ENCODE peak calls at places on chromosome 15, in eight cellular contexts. One of them, this sample, is unnamed.

GRCh38 chr15:89221543-89221942 is at the start of gene RLBP1:
- DNase-seq in stimulated activated CD8-positive, alpha-beta memory T cell treated with anti-CD3 and anti-CD28 coated beads, Interleukin-7, amount 100 ng/mL, for 24 hours: no peak
- DNase-seq in NB4: no peak
- DNase-seq in HFFc6: no peak
- DNase-seq in SK-MEL-5: peak
- DNase-seq in HL-60: no peak
- DNase-seq in glomerular endothelial cell: no peak
- DNase-seq in choroid plexus epithelial cell: no peak
- DNase-seq in this sample: no peak

GRCh38 chr15:64503197-64503596 is 42.8 kb downstream of the ZNF609 start:
- DNase-seq in stimulated activated CD8-positive, alpha-beta memory T cell treated with anti-CD3 and anti-CD28 coated beads, Interleukin-7, amount 100 ng/mL, for 24 hours: no peak
- DNase-seq in NB4: peak
- DNase-seq in HFFc6: peak
- DNase-seq in SK-MEL-5: no peak
- DNase-seq in HL-60: no peak
- DNase-seq in glomerular endothelial cell: no peak
- DNase-seq in choroid plexus epithelial cell: peak
- DNase-seq in this sample: no peak

GRCh38 chr15:92908369-92909057 is 8.4 kb downstream of the CHD2 start:
- DNase-seq in stimulated activated CD8-positive, alpha-beta memory T cell treated with anti-CD3 and anti-CD28 coated beads, Interleukin-7, amount 100 ng/mL, for 24 hours: no peak
- DNase-seq in NB4: peak
- DNase-seq in HFFc6: no peak
- DNase-seq in SK-MEL-5: no peak
- DNase-seq in HL-60: no peak
- DNase-seq in glomerular endothelial cell: no peak
- DNase-seq in choroid plexus epithelial cell: no peak
- DNase-seq in this sample: no peak

GRCh38 chr15:58212909-58213526 is 74.8 kb downstream of the AQP9 start:
- DNase-seq in stimulated activated CD8-positive, alpha-beta memory T cell treated with anti-CD3 and anti-CD28 coated beads, Interleukin-7, amount 100 ng/mL, for 24 hours: no peak
- DNase-seq in NB4: peak
- DNase-seq in HFFc6: peak
- DNase-seq in SK-MEL-5: peak
- DNase-seq in HL-60: no peak
- DNase-seq in glomerular endothelial cell: no peak
- DNase-seq in choroid plexus epithelial cell: peak
- DNase-seq in this sample: no peak

GRCh38 chr15:33067456-33067855 is 127.1 kb downstream of the FMN1 start:
- DNase-seq in stimulated activated CD8-positive, alpha-beta memory T cell treated with anti-CD3 and anti-CD28 coated beads, Interleukin-7, amount 100 ng/mL, for 24 hours: no peak
- DNase-seq in NB4: no peak
- DNase-seq in HFFc6: peak
- DNase-seq in SK-MEL-5: no peak
- DNase-seq in HL-60: no peak
- DNase-seq in glomerular endothelial cell: no peak
- DNase-seq in choroid plexus epithelial cell: peak
- DNase-seq in this sample: no peak

GRCh38 chr15:28001641-28002040 is 97.5 kb downstream of the OCA2 start:
- DNase-seq in stimulated activated CD8-positive, alpha-beta memory T cell treated with anti-CD3 and anti-CD28 coated beads, Interleukin-7, amount 100 ng/mL, for 24 hours: no peak
- DNase-seq in NB4: no peak
- DNase-seq in HFFc6: no peak
- DNase-seq in SK-MEL-5: no peak
- DNase-seq in HL-60: no peak
- DNase-seq in glomerular endothelial cell: no peak
- DNase-seq in choroid plexus epithelial cell: no peak
- DNase-seq in this sample: no peak

GRCh38 chr15:81133782-81134461 is at the start of gene CFAP161:
- DNase-seq in stimulated activated CD8-positive, alpha-beta memory T cell treated with anti-CD3 and anti-CD28 coated beads, Interleukin-7, amount 100 ng/mL, for 24 hours: no peak
- DNase-seq in NB4: no peak
- DNase-seq in HFFc6: peak
- DNase-seq in SK-MEL-5: peak
- DNase-seq in HL-60: no peak
- DNase-seq in glomerular endothelial cell: no peak
- DNase-seq in choroid plexus epithelial cell: peak
- DNase-seq in this sample: peak

GRCh38 chr15:72873379-72874233 is 90.0 kb upstream of the ADPGK start:
- DNase-seq in stimulated activated CD8-positive, alpha-beta memory T cell treated with anti-CD3 and anti-CD28 coated beads, Interleukin-7, amount 100 ng/mL, for 24 hours: no peak
- DNase-seq in NB4: no peak
- DNase-seq in HFFc6: no peak
- DNase-seq in SK-MEL-5: no peak
- DNase-seq in HL-60: no peak
- DNase-seq in glomerular endothelial cell: no peak
- DNase-seq in choroid plexus epithelial cell: no peak
- DNase-seq in this sample: peak

GRCh38 chr15:101056366-101057334 is 137.5 kb downstream of the LRRK1 start:
- DNase-seq in stimulated activated CD8-positive, alpha-beta memory T cell treated with anti-CD3 and anti-CD28 coated beads, Interleukin-7, amount 100 ng/mL, for 24 hours: no peak
- DNase-seq in NB4: peak
- DNase-seq in HFFc6: no peak
- DNase-seq in SK-MEL-5: no peak
- DNase-seq in HL-60: peak
- DNase-seq in glomerular endothelial cell: no peak
- DNase-seq in choroid plexus epithelial cell: no peak
- DNase-seq in this sample: no peak

GRCh38 chr15:60573936-60574335 is 95.0 kb upstream of the ICE2 start:
- DNase-seq in stimulated activated CD8-positive, alpha-beta memory T cell treated with anti-CD3 and anti-CD28 coated beads, Interleukin-7, amount 100 ng/mL, for 24 hours: no peak
- DNase-seq in NB4: no peak
- DNase-seq in HFFc6: no peak
- DNase-seq in SK-MEL-5: no peak
- DNase-seq in HL-60: no peak
- DNase-seq in glomerular endothelial cell: no peak
- DNase-seq in choroid plexus epithelial cell: no peak
- DNase-seq in this sample: no peak

GRCh38 chr15:33242669-33243191 is 48.2 kb upstream of the FMN1 start:
- DNase-seq in stimulated activated CD8-positive, alpha-beta memory T cell treated with anti-CD3 and anti-CD28 coated beads, Interleukin-7, amount 100 ng/mL, for 24 hours: no peak
- DNase-seq in NB4: peak
- DNase-seq in HFFc6: peak
- DNase-seq in SK-MEL-5: peak
- DNase-seq in HL-60: no peak
- DNase-seq in glomerular endothelial cell: no peak
- DNase-seq in choroid plexus epithelial cell: peak
- DNase-seq in this sample: peak

GRCh38 chr15:25022233-25022632 is 67.4 kb downstream of the SNRPN start:
- DNase-seq in stimulated activated CD8-positive, alpha-beta memory T cell treated with anti-CD3 and anti-CD28 coated beads, Interleukin-7, amount 100 ng/mL, for 24 hours: no peak
- DNase-seq in NB4: no peak
- DNase-seq in HFFc6: no peak
- DNase-seq in SK-MEL-5: no peak
- DNase-seq in HL-60: no peak
- DNase-seq in glomerular endothelial cell: peak
- DNase-seq in choroid plexus epithelial cell: peak
- DNase-seq in this sample: no peak

GRCh38 chr15:25557916-25558315 is 119.1 kb upstream of the UBE3A start:
- DNase-seq in stimulated activated CD8-positive, alpha-beta memory T cell treated with anti-CD3 and anti-CD28 coated beads, Interleukin-7, amount 100 ng/mL, for 24 hours: no peak
- DNase-seq in NB4: no peak
- DNase-seq in HFFc6: no peak
- DNase-seq in SK-MEL-5: no peak
- DNase-seq in HL-60: no peak
- DNase-seq in glomerular endothelial cell: no peak
- DNase-seq in choroid plexus epithelial cell: no peak
- DNase-seq in this sample: no peak

GRCh38 chr15:22981336-22981840 is 1.2 kb upstream of the CYFIP1 start:
- DNase-seq in stimulated activated CD8-positive, alpha-beta memory T cell treated with anti-CD3 and anti-CD28 coated beads, Interleukin-7, amount 100 ng/mL, for 24 hours: no peak
- DNase-seq in NB4: no peak
- DNase-seq in HFFc6: no peak
- DNase-seq in SK-MEL-5: no peak
- DNase-seq in HL-60: no peak
- DNase-seq in glomerular endothelial cell: no peak
- DNase-seq in choroid plexus epithelial cell: no peak
- DNase-seq in this sample: no peak

GRCh38 chr15:32904448-32904847 is 186.6 kb downstream of the GREM1 start:
- DNase-seq in stimulated activated CD8-positive, alpha-beta memory T cell treated with anti-CD3 and anti-CD28 coated beads, Interleukin-7, amount 100 ng/mL, for 24 hours: no peak
- DNase-seq in NB4: no peak
- DNase-seq in HFFc6: no peak
- DNase-seq in SK-MEL-5: no peak
- DNase-seq in HL-60: no peak
- DNase-seq in glomerular endothelial cell: no peak
- DNase-seq in choroid plexus epithelial cell: no peak
- DNase-seq in this sample: no peak

GRCh38 chr15:72173864-72174550 is 23.6 kb downstream of the GRAMD2A start:
- DNase-seq in stimulated activated CD8-positive, alpha-beta memory T cell treated with anti-CD3 and anti-CD28 coated beads, Interleukin-7, amount 100 ng/mL, for 24 hours: no peak
- DNase-seq in NB4: no peak
- DNase-seq in HFFc6: no peak
- DNase-seq in SK-MEL-5: no peak
- DNase-seq in HL-60: no peak
- DNase-seq in glomerular endothelial cell: no peak
- DNase-seq in choroid plexus epithelial cell: no peak
- DNase-seq in this sample: no peak

GRCh38 chr15:43896543-43896942 is 69.7 kb downstream of the WDR76 start:
- DNase-seq in stimulated activated CD8-positive, alpha-beta memory T cell treated with anti-CD3 and anti-CD28 coated beads, Interleukin-7, amount 100 ng/mL, for 24 hours: no peak
- DNase-seq in NB4: no peak
- DNase-seq in HFFc6: no peak
- DNase-seq in SK-MEL-5: no peak
- DNase-seq in HL-60: no peak
- DNase-seq in glomerular endothelial cell: no peak
- DNase-seq in choroid plexus epithelial cell: no peak
- DNase-seq in this sample: no peak

GRCh38 chr15:84788500-84788899 is 28.7 kb upstream of the ALPK3 start:
- DNase-seq in stimulated activated CD8-positive, alpha-beta memory T cell treated with anti-CD3 and anti-CD28 coated beads, Interleukin-7, amount 100 ng/mL, for 24 hours: no peak
- DNase-seq in NB4: no peak
- DNase-seq in HFFc6: no peak
- DNase-seq in SK-MEL-5: no peak
- DNase-seq in HL-60: no peak
- DNase-seq in glomerular endothelial cell: no peak
- DNase-seq in choroid plexus epithelial cell: peak
- DNase-seq in this sample: peak

GRCh38 chr15:86009727-86010126 is 69.9 kb upstream of the AGBL1 start:
- DNase-seq in stimulated activated CD8-positive, alpha-beta memory T cell treated with anti-CD3 and anti-CD28 coated beads, Interleukin-7, amount 100 ng/mL, for 24 hours: no peak
- DNase-seq in NB4: peak
- DNase-seq in HFFc6: no peak
- DNase-seq in SK-MEL-5: no peak
- DNase-seq in HL-60: no peak
- DNase-seq in glomerular endothelial cell: no peak
- DNase-seq in choroid plexus epithelial cell: no peak
- DNase-seq in this sample: no peak

GRCh38 chr15:67307156-67307555 is 52.6 kb downstream of the IQCH start:
- DNase-seq in stimulated activated CD8-positive, alpha-beta memory T cell treated with anti-CD3 and anti-CD28 coated beads, Interleukin-7, amount 100 ng/mL, for 24 hours: no peak
- DNase-seq in NB4: no peak
- DNase-seq in HFFc6: no peak
- DNase-seq in SK-MEL-5: no peak
- DNase-seq in HL-60: no peak
- DNase-seq in glomerular endothelial cell: no peak
- DNase-seq in choroid plexus epithelial cell: peak
- DNase-seq in this sample: no peak

GRCh38 chr15:65740148-65740547 is 51.9 kb downstream of the DENND4A start:
- DNase-seq in stimulated activated CD8-positive, alpha-beta memory T cell treated with anti-CD3 and anti-CD28 coated beads, Interleukin-7, amount 100 ng/mL, for 24 hours: no peak
- DNase-seq in NB4: no peak
- DNase-seq in HFFc6: no peak
- DNase-seq in SK-MEL-5: no peak
- DNase-seq in HL-60: no peak
- DNase-seq in glomerular endothelial cell: no peak
- DNase-seq in choroid plexus epithelial cell: no peak
- DNase-seq in this sample: peak

GRCh38 chr15:51756482-51756881 is 5.1 kb downstream of the TMOD2 start:
- DNase-seq in stimulated activated CD8-positive, alpha-beta memory T cell treated with anti-CD3 and anti-CD28 coated beads, Interleukin-7, amount 100 ng/mL, for 24 hours: no peak
- DNase-seq in NB4: peak
- DNase-seq in HFFc6: no peak
- DNase-seq in SK-MEL-5: no peak
- DNase-seq in HL-60: peak
- DNase-seq in glomerular endothelial cell: no peak
- DNase-seq in choroid plexus epithelial cell: no peak
- DNase-seq in this sample: no peak

GRCh38 chr15:72112805-72113204 is 5.1 kb downstream of the MYO9A start:
- DNase-seq in stimulated activated CD8-positive, alpha-beta memory T cell treated with anti-CD3 and anti-CD28 coated beads, Interleukin-7, amount 100 ng/mL, for 24 hours: no peak
- DNase-seq in NB4: no peak
- DNase-seq in HFFc6: no peak
- DNase-seq in SK-MEL-5: no peak
- DNase-seq in HL-60: no peak
- DNase-seq in glomerular endothelial cell: no peak
- DNase-seq in choroid plexus epithelial cell: no peak
- DNase-seq in this sample: no peak

GRCh38 chr15:74837482-74837881 is 5.5 kb downstream of the ULK3 start:
- DNase-seq in stimulated activated CD8-positive, alpha-beta memory T cell treated with anti-CD3 and anti-CD28 coated beads, Interleukin-7, amount 100 ng/mL, for 24 hours: no peak
- DNase-seq in NB4: no peak
- DNase-seq in HFFc6: no peak
- DNase-seq in SK-MEL-5: no peak
- DNase-seq in HL-60: no peak
- DNase-seq in glomerular endothelial cell: no peak
- DNase-seq in choroid plexus epithelial cell: no peak
- DNase-seq in this sample: no peak

GRCh38 chr15:43212299-43212698 is 8.5 kb downstream of the EPB42 start:
- DNase-seq in stimulated activated CD8-positive, alpha-beta memory T cell treated with anti-CD3 and anti-CD28 coated beads, Interleukin-7, amount 100 ng/mL, for 24 hours: no peak
- DNase-seq in NB4: no peak
- DNase-seq in HFFc6: no peak
- DNase-seq in SK-MEL-5: no peak
- DNase-seq in HL-60: no peak
- DNase-seq in glomerular endothelial cell: no peak
- DNase-seq in choroid plexus epithelial cell: no peak
- DNase-seq in this sample: no peak

GRCh38 chr15:58546635-58547627 is 115.1 kb downstream of the LIPC start:
- DNase-seq in stimulated activated CD8-positive, alpha-beta memory T cell treated with anti-CD3 and anti-CD28 coated beads, Interleukin-7, amount 100 ng/mL, for 24 hours: no peak
- DNase-seq in NB4: no peak
- DNase-seq in HFFc6: peak
- DNase-seq in SK-MEL-5: no peak
- DNase-seq in HL-60: no peak
- DNase-seq in glomerular endothelial cell: no peak
- DNase-seq in choroid plexus epithelial cell: peak
- DNase-seq in this sample: peak

GRCh38 chr15:31840849-31841476 is 189.4 kb upstream of the CHRNA7 start:
- DNase-seq in stimulated activated CD8-positive, alpha-beta memory T cell treated with anti-CD3 and anti-CD28 coated beads, Interleukin-7, amount 100 ng/mL, for 24 hours: no peak
- DNase-seq in NB4: no peak
- DNase-seq in HFFc6: no peak
- DNase-seq in SK-MEL-5: no peak
- DNase-seq in HL-60: no peak
- DNase-seq in glomerular endothelial cell: no peak
- DNase-seq in choroid plexus epithelial cell: no peak
- DNase-seq in this sample: no peak

GRCh38 chr15:82031871-82032270 is 13.9 kb downstream of the MEX3B start:
- DNase-seq in stimulated activated CD8-positive, alpha-beta memory T cell treated with anti-CD3 and anti-CD28 coated beads, Interleukin-7, amount 100 ng/mL, for 24 hours: no peak
- DNase-seq in NB4: no peak
- DNase-seq in HFFc6: no peak
- DNase-seq in SK-MEL-5: no peak
- DNase-seq in HL-60: no peak
- DNase-seq in glomerular endothelial cell: no peak
- DNase-seq in choroid plexus epithelial cell: no peak
- DNase-seq in this sample: no peak

GRCh38 chr15:70670680-70671079 is 92.7 kb downstream of the UACA start:
- DNase-seq in stimulated activated CD8-positive, alpha-beta memory T cell treated with anti-CD3 and anti-CD28 coated beads, Interleukin-7, amount 100 ng/mL, for 24 hours: no peak
- DNase-seq in NB4: peak
- DNase-seq in HFFc6: no peak
- DNase-seq in SK-MEL-5: peak
- DNase-seq in HL-60: no peak
- DNase-seq in glomerular endothelial cell: no peak
- DNase-seq in choroid plexus epithelial cell: peak
- DNase-seq in this sample: no peak

GRCh38 chr15:51561271-51561670 is 61.3 kb downstream of the DMXL2 start:
- DNase-seq in stimulated activated CD8-positive, alpha-beta memory T cell treated with anti-CD3 and anti-CD28 coated beads, Interleukin-7, amount 100 ng/mL, for 24 hours: no peak
- DNase-seq in NB4: peak
- DNase-seq in HFFc6: no peak
- DNase-seq in SK-MEL-5: no peak
- DNase-seq in HL-60: no peak
- DNase-seq in glomerular endothelial cell: no peak
- DNase-seq in choroid plexus epithelial cell: no peak
- DNase-seq in this sample: peak

GRCh38 chr15:94416829-94417228 is 185.5 kb downstream of the MCTP2 start:
- DNase-seq in stimulated activated CD8-positive, alpha-beta memory T cell treated with anti-CD3 and anti-CD28 coated beads, Interleukin-7, amount 100 ng/mL, for 24 hours: no peak
- DNase-seq in NB4: no peak
- DNase-seq in HFFc6: no peak
- DNase-seq in SK-MEL-5: no peak
- DNase-seq in HL-60: no peak
- DNase-seq in glomerular endothelial cell: no peak
- DNase-seq in choroid plexus epithelial cell: no peak
- DNase-seq in this sample: no peak

GRCh38 chr15:59736181-59736580 is 47.1 kb upstream of the BNIP2 start:
- DNase-seq in stimulated activated CD8-positive, alpha-beta memory T cell treated with anti-CD3 and anti-CD28 coated beads, Interleukin-7, amount 100 ng/mL, for 24 hours: no peak
- DNase-seq in NB4: no peak
- DNase-seq in HFFc6: peak
- DNase-seq in SK-MEL-5: no peak
- DNase-seq in HL-60: no peak
- DNase-seq in glomerular endothelial cell: no peak
- DNase-seq in choroid plexus epithelial cell: no peak
- DNase-seq in this sample: peak

GRCh38 chr15:78626611-78627010 is 5.8 kb upstream of the CHRNA3 start:
- DNase-seq in stimulated activated CD8-positive, alpha-beta memory T cell treated with anti-CD3 and anti-CD28 coated beads, Interleukin-7, amount 100 ng/mL, for 24 hours: no peak
- DNase-seq in NB4: no peak
- DNase-seq in HFFc6: no peak
- DNase-seq in SK-MEL-5: no peak
- DNase-seq in HL-60: no peak
- DNase-seq in glomerular endothelial cell: no peak
- DNase-seq in choroid plexus epithelial cell: no peak
- DNase-seq in this sample: no peak